ENCODE peak calls at places on chromosomes 7 and 10, in five cellular contexts. J, Y, I, E and M are unnamed samples.

GRCh38 chr10:23516530-23516929 is 77.7 kb downstream of the OTUD1 start:
- DNase-seq in J (peak; percentile 17), Y (peak; percentile 71), I (no peak), E (no peak), M (no peak)

GRCh38 chr7:149783386-149784250 is 10.2 kb upstream of the ZNF467 start:
- DNase-seq in J (no peak), Y (no peak), I (no peak), E (no peak), M (no peak)

GRCh38 chr10:113751116-113751728 is at the start of gene PLEKHS1:
- DNase-seq in J (no peak), Y (no peak), I (no peak), E (no peak), M (no peak)

GRCh38 chr10:79346388-79347225 is 662 bp upstream of the PPIF start:
- DNase-seq in J (no peak), Y (peak; percentile 71), I (no peak), E (peak; percentile 19), M (no peak)

GRCh38 chr7:156178857-156179256 is 366.6 kb upstream of the SHH start:
- DNase-seq in J (no peak), Y (no peak), I (no peak), E (no peak), M (no peak)

GRCh38 chr7:99380823-99381663 is 6.5 kb downstream of the ARPC1B start:
- DNase-seq in J (peak; percentile 72), Y (no peak), I (peak; percentile 88), E (no peak), M (no peak)

GRCh38 chr7:51064688-51065087 is 251.9 kb downstream of the COBL start:
- DNase-seq in J (no peak), Y (no peak), I (no peak), E (no peak), M (no peak)

GRCh38 chr7:101126651-101127459 is at the start of gene SERPINE1:
- DNase-seq in J (peak; percentile 98), Y (peak; percentile 82), I (peak; percentile 47), E (peak; percentile 86), M (peak; percentile 98)

GRCh38 chr10:46017733-46018132 is 12.7 kb downstream of the NCOA4 start:
- DNase-seq in J (no peak), Y (no peak), I (no peak), E (no peak), M (peak; percentile 54)

GRCh38 chr7:103369430-103369829 is 22.0 kb downstream of the PSMC2 start:
- DNase-seq in J (no peak), Y (no peak), I (no peak), E (no peak), M (no peak)

GRCh38 chr7:12518920-12519681 is 51.4 kb upstream of the SCIN start:
- DNase-seq in J (peak; percentile 34), Y (peak; percentile 79), I (no peak), E (no peak), M (peak; percentile 5)

GRCh38 chr10:114779803-114780609 is 41.6 kb upstream of the FHIP2A start:
- DNase-seq in J (peak; percentile 3), Y (no peak), I (no peak), E (peak; percentile 76), M (peak; percentile 97)

GRCh38 chr10:129770286-129770685 is 193.8 kb downstream of the EBF3 start:
- DNase-seq in J (no peak), Y (no peak), I (no peak), E (no peak), M (no peak)

GRCh38 chr7:113085781-113086390 is 741 bp downstream of the GPR85 start:
- DNase-seq in J (no peak), Y (peak; percentile 20), I (no peak), E (no peak), M (peak; percentile 3)

GRCh38 chr7:137874390-137874789 is 27.6 kb upstream of the DGKI start:
- DNase-seq in J (no peak), Y (no peak), I (no peak), E (no peak), M (peak; percentile 43)

DNA sequence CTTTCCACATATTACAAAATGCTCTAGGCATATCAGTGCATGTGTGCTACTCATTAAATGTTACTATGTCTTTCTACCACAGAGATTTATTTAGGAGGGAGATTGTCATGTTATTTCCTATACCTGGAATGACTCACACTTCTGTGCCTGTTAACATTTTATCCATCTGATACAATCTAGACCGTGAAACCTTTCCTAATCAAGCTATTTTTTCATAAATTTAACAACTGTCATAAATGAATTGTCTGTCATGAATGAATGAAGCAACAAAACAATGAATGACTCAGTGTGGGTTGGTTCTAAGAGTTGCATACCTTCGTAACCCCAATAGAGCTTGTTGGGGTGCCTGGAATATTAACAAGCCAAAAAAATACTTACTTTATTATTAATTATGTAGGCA is 554.3 kb downstream of the GRM8 start:
- DNase-seq in J (no peak), Y (no peak), I (no peak), E (no peak), M (peak; percentile 6)
- TF ChIP-seq EZH2 in J (no peak), Y (no peak), I (no peak), E (no peak), M (no peak)

GRCh38 chr10:95877881-95878280 is 29.9 kb upstream of the CC2D2B start:
- DNase-seq in J (no peak), Y (no peak), I (no peak), E (no peak), M (no peak)
- TF ChIP-seq POLR2AphosphoS5 in J (no peak), Y (no peak), I (peak; percentile 51), E (no peak), M (no peak)

GRCh38 chr7:82335001-82335400 is 108.6 kb downstream of the CACNA2D1 start:
- DNase-seq in J (no peak), Y (no peak), I (no peak), E (no peak), M (no peak)

GRCh38 chr7:82335927-82336326 is 107.7 kb downstream of the CACNA2D1 start:
- DNase-seq in J (no peak), Y (peak; percentile 24), I (no peak), E (no peak), M (no peak)

GRCh38 chr7:82330706-82331220 is 112.8 kb downstream of the CACNA2D1 start:
- DNase-seq in J (no peak), Y (no peak), I (no peak), E (no peak), M (no peak)

GRCh38 chr7:82327898-82328297 is 115.7 kb downstream of the CACNA2D1 start:
- DNase-seq in J (no peak), Y (no peak), I (no peak), E (no peak), M (no peak)

DNA sequence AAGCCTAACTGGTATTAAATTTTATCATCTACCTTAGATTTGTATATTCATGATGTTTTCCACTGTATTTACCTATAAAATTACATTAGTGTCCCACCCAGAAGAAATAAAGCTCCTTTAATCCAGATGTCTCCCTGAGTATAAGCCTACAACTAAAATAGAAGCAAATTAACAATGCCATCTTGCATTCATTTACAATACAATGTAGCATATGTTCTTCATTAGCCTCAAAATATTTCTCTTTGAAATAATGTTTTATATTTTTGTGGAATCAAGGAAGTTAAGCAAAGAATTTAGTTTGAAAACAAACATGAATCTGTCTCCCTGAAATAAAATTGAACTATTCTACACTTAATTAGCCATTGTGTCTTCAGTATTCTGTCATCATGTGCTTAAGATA is 112.3 kb downstream of the CACNA2D1 start:
- DNase-seq in J (no peak), Y (no peak), I (no peak), E (no peak), M (no peak)
- TF ChIP-seq EZH2 in J (no peak), Y (no peak), I (no peak), E (no peak), M (no peak)

GRCh38 chr10:69687396-69687795 is 57.3 kb downstream of the FAM241B start:
- DNase-seq in J (no peak), Y (no peak), I (no peak), E (no peak), M (no peak)
- TF ChIP-seq POLR2AphosphoS5 in J (no peak), Y (no peak), I (no peak), E (no peak), M (no peak)